ENCODE peak calls at places on chromosomes 12 and 14, in ten cellular contexts. S, F, E, G, T, H, P, Q, U and I are unnamed samples.
A peak's percentile ranks its signal among the peaks of the same experiment; 100 is the strongest.

GRCh38 chr14:58014778-58015177 is 137.2 kb downstream of the ARMH4 start:
- DNase-seq in S (no peak), F (no peak), E (no peak), G (no peak), T (no peak), H (no peak), P (no peak), Q (no peak), U (no peak), I (no peak)

GRCh38 chr14:95313707-95314106 is 6.0 kb downstream of the CLMN start:
- DNase-seq in S (peak; percentile 32), F (peak; percentile 95), E (peak; percentile 66), G (peak; percentile 50), T (no peak), H (no peak), P (peak; percentile 9), Q (no peak), U (peak; percentile 41), I (peak; percentile 71)

GRCh38 chr12:69649529-69649928 is 38.8 kb upstream of the LRRC10 start:
- DNase-seq in S (no peak), F (no peak), E (no peak), G (no peak), T (no peak), H (no peak), P (peak; percentile 12), Q (no peak), U (no peak), I (no peak)

GRCh38 chr12:25557830-25558436 is 4.8 kb upstream of the LMNTD1 start:
- DNase-seq in S (peak; percentile 51), F (peak; percentile 47), E (peak; percentile 85), G (peak; percentile 20), T (peak; percentile 20), H (no peak), P (peak; percentile 78), Q (peak; percentile 36), U (peak; percentile 62), I (no peak)

GRCh38 chr12:130462558-130462924 is 124.9 kb downstream of the PIWIL1 start:
- DNase-seq in S (no peak), F (no peak), E (no peak), G (no peak), T (no peak), H (no peak), P (no peak), Q (no peak), U (no peak), I (no peak)

GRCh38 chr14:55094630-55095157 is 34.4 kb upstream of the LGALS3 start:
- DNase-seq in S (peak; percentile 55), F (peak; percentile 43), E (peak; percentile 62), G (no peak), T (no peak), H (no peak), P (no peak), Q (no peak), U (peak; percentile 87), I (no peak)

GRCh38 chr12:26264215-26264838 is 69.0 kb downstream of the SSPN start:
- DNase-seq in S (no peak), F (peak; percentile 85), E (no peak), G (no peak), T (no peak), H (no peak), P (no peak), Q (no peak), U (no peak), I (no peak)

GRCh38 chr14:101962503-101962874 is 1.9 kb upstream of the DYNC1H1 start:
- DNase-seq in S (peak; percentile 95), F (peak; percentile 57), E (peak; percentile 92), G (peak; percentile 65), T (no peak), H (no peak), P (peak; percentile 75), Q (no peak), U (peak; percentile 94), I (peak; percentile 33)

GRCh38 chr12:71849109-71849851 is 9.7 kb downstream of the TBC1D15 start:
- DNase-seq in S (no peak), F (peak; percentile 40), E (no peak), G (no peak), T (no peak), H (no peak), P (no peak), Q (no peak), U (no peak), I (no peak)

GRCh38 chr12:121579190-121579791 is 1.5 kb downstream of the KDM2B start:
- DNase-seq in S (no peak), F (no peak), E (peak; percentile 61), G (no peak), T (peak; percentile 38), H (no peak), P (peak; percentile 39), Q (peak; percentile 26), U (peak; percentile 35), I (no peak)

GRCh38 chr12:124396544-124397398 is 101.9 kb downstream of the RFLNA start:
- DNase-seq in S (no peak), F (no peak), E (no peak), G (no peak), T (no peak), H (no peak), P (no peak), Q (no peak), U (no peak), I (peak; percentile 94)

GRCh38 chr14:31770271-31770670 is 209.1 kb downstream of the NUBPL start:
- DNase-seq in S (no peak), F (peak; percentile 56), E (no peak), G (no peak), T (no peak), H (no peak), P (no peak), Q (peak; percentile 18), U (no peak), I (peak; percentile 5)

GRCh38 chr14:67010602-67011001 is 178.6 kb upstream of the GARIN2 start:
- DNase-seq in S (no peak), F (no peak), E (no peak), G (no peak), T (no peak), H (peak; percentile 0), P (no peak), Q (peak; percentile 35), U (no peak), I (no peak)

GRCh38 chr14:76836029-76836630 is 9.9 kb downstream of the LRRC74A start:
- DNase-seq in S (no peak), F (no peak), E (no peak), G (no peak), T (no peak), H (no peak), P (no peak), Q (no peak), U (peak; percentile 5), I (peak; percentile 61)

GRCh38 chr12:40691913-40692616 is at the start of gene CNTN1:
- DNase-seq in S (peak; percentile 54), F (peak; percentile 10), E (peak; percentile 7), G (peak; percentile 59), T (peak; percentile 3), H (no peak), P (peak; percentile 51), Q (no peak), U (peak; percentile 8), I (peak; percentile 83)

GRCh38 chr12:75816892-75817291 is 214.7 kb downstream of the PHLDA1 start:
- DNase-seq in S (peak; percentile 60), F (peak; percentile 21), E (peak; percentile 45), G (peak; percentile 73), T (no peak), H (no peak), P (peak; percentile 55), Q (no peak), U (peak; percentile 72), I (no peak)

GRCh38 chr14:35534130-35534883 is at the start of gene INSM2:
- DNase-seq in S (no peak), F (peak; percentile 13), E (no peak), G (no peak), T (peak; percentile 28), H (no peak), P (peak; percentile 53), Q (no peak), U (no peak), I (no peak)

GRCh38 chr14:86852530-86852929 is 1140.5 kb downstream of the GALC start:
- DNase-seq in S (no peak), F (no peak), E (peak; percentile 48), G (peak; percentile 14), T (no peak), H (no peak), P (no peak), Q (no peak), U (peak; percentile 92), I (no peak)

GRCh38 chr14:31270196-31270772 is 62.7 kb upstream of the HECTD1 start:
- DNase-seq in S (no peak), F (no peak), E (no peak), G (no peak), T (peak; percentile 39), H (no peak), P (no peak), Q (peak; percentile 16), U (peak; percentile 17), I (no peak)